ENCODE peak calls at places on chromosomes 16 and 17, in four cellular contexts. H, M, D and C are unnamed samples.

GRCh38 chr17:68238894-68239293 is 8.9 kb upstream of the AMZ2 start:
- DNase-seq in D (no peak), H (no peak), M (no peak), C (peak)

GRCh38 chr17:75752405-75753192 is 12.4 kb downstream of the GALK1 start:
- DNase-seq in M (no peak), H (peak), D (no peak), C (peak)

GRCh38 chr16:31268033-31268365 is 8.2 kb downstream of the ITGAM start:
- DNase-seq in H (no peak), D (no peak), M (no peak), C (no peak)

GRCh38 chr16:87323727-87324410 is 6.7 kb upstream of the C16orf95 start:
- DNase-seq in M (no peak), H (no peak), D (no peak), C (no peak)

GRCh38 chr16:80058236-80058635 is 457.7 kb upstream of the MAF start:
- DNase-seq in H (no peak), D (no peak), M (no peak), C (no peak)

GRCh38 chr16:46961373-46962353 is 11.8 kb downstream of the DNAJA2 start:
- DNase-seq in M (no peak), H (no peak), D (no peak), C (no peak)

GRCh38 chr17:40121886-40122465 is at the start of gene MSL1:
- DNase-seq in H (peak), D (peak), M (peak), C (peak)

GRCh38 chr17:72454342-72454741 is 333.5 kb downstream of the SOX9 start:
- DNase-seq in D (no peak), M (no peak), H (no peak), C (no peak)

GRCh38 chr16:87705780-87706277 is 60.0 kb downstream of the KLHDC4 start:
- DNase-seq in H (no peak), M (no peak), D (peak), C (no peak)

GRCh38 chr17:47227862-47228261 is 18.7 kb downstream of the MYL4 start:
- DNase-seq in D (no peak), H (no peak), M (no peak), C (no peak)

GRCh38 chr17:37483311-37484039 is 6.2 kb upstream of the DUSP14 start:
- DNase-seq in D (no peak), M (peak), H (no peak), C (no peak)

GRCh38 chr17:4901648-4902344 is 1.1 kb downstream of the CHRNE start:
- DNase-seq in M (no peak), H (no peak), D (no peak), C (no peak)

GRCh38 chr17:50169121-50169764 is 3.4 kb downstream of the SGCA start:
- DNase-seq in H (peak), M (peak), D (peak), C (peak)

GRCh38 chr16:86072328-86073102 is 173.6 kb downstream of the IRF8 start:
- DNase-seq in H (peak), D (no peak), M (peak), C (peak)

GRCh38 chr17:83145831-83146230 is 66.4 kb downstream of the METRNL start:
- DNase-seq in D (no peak), H (no peak), M (no peak), C (no peak)

GRCh38 chr17:74008196-74008595 is 195.3 kb upstream of the RPL38 start:
- DNase-seq in D (peak), M (no peak), H (peak), C (peak)

GRCh38 chr16:85389679-85390470 is 223.2 kb upstream of the GSE1 start:
- DNase-seq in D (no peak), H (no peak), M (no peak), C (no peak)

GRCh38 chr17:70230883-70231282 is 61.6 kb downstream of the KCNJ2 start:
- DNase-seq in H (no peak), M (no peak), D (no peak), C (no peak)

GRCh38 chr16:82203198-82203597 is 33.2 kb upstream of the MPHOSPH6 start:
- DNase-seq in D (no peak), M (no peak), H (no peak), C (no peak)

GRCh38 chr16:67551972-67552371 is 10.4 kb upstream of the CTCF start:
- DNase-seq in M (no peak), H (peak), D (no peak), C (no peak)

GRCh38 chr17:76273435-76273921 is 8.3 kb downstream of the UBALD2 start:
- DNase-seq in D (no peak), M (no peak), H (no peak), C (no peak)